ENCODE peak calls at places on chromosomes 6 and 20, in five cellular contexts. One of them, this sample, is unnamed.
A peak's percentile ranks its signal among the peaks of the same experiment; 100 is the strongest.

GRCh38 chr6:110949679-110950285 is 8.7 kb upstream of the GTF3C6 start:
- DNase-seq in heart left ventricle: no peak
- DNase-seq in tibial nerve: no peak
- DNase-seq in left ventricle myocardium inferior: no peak
- DNase-seq in neural progenitor cell: no peak
- DNase-seq in this sample: no peak

GRCh38 chr6:139568956-139569538 is 194.6 kb upstream of the CITED2 start:
- DNase-seq in heart left ventricle: no peak
- DNase-seq in tibial nerve: no peak
- DNase-seq in left ventricle myocardium inferior: no peak
- DNase-seq in neural progenitor cell: no peak
- DNase-seq in this sample: no peak

GRCh38 chr6:150377211-150377781 is 8.5 kb downstream of the IYD start:
- DNase-seq in heart left ventricle: peak; percentile 33
- DNase-seq in tibial nerve: no peak
- DNase-seq in left ventricle myocardium inferior: no peak
- DNase-seq in neural progenitor cell: peak; percentile 40
- DNase-seq in this sample: peak; percentile 18

GRCh38 chr20:39855799-39856198 is 833.2 kb downstream of the MAFB start:
- DNase-seq in heart left ventricle: no peak
- DNase-seq in tibial nerve: no peak
- DNase-seq in left ventricle myocardium inferior: no peak
- DNase-seq in neural progenitor cell: no peak
- DNase-seq in this sample: no peak

GRCh38 chr6:15317251-15317650 is 71.4 kb downstream of the JARID2 start:
- DNase-seq in heart left ventricle: no peak
- DNase-seq in tibial nerve: no peak
- DNase-seq in left ventricle myocardium inferior: no peak
- DNase-seq in neural progenitor cell: no peak
- DNase-seq in this sample: no peak

GRCh38 chr20:31719644-31720485 is 2.8 kb downstream of the BCL2L1 start:
- DNase-seq in heart left ventricle: no peak
- DNase-seq in tibial nerve: no peak
- DNase-seq in left ventricle myocardium inferior: no peak
- DNase-seq in neural progenitor cell: peak; percentile 53
- DNase-seq in this sample: no peak

GRCh38 chr6:157219201-157220200 is 103.8 kb downstream of the TMEM242 start:
- DNase-seq in heart left ventricle: no peak
- DNase-seq in tibial nerve: no peak
- DNase-seq in left ventricle myocardium inferior: no peak
- DNase-seq in neural progenitor cell: no peak
- DNase-seq in this sample: no peak

GRCh38 chr20:235891-236290 is 8.8 kb downstream of the DEFB129 start:
- DNase-seq in heart left ventricle: peak; percentile 42
- DNase-seq in tibial nerve: no peak
- DNase-seq in left ventricle myocardium inferior: no peak
- DNase-seq in neural progenitor cell: peak; percentile 25
- DNase-seq in this sample: peak; percentile 26

GRCh38 chr6:41182069-41183034 is 18.6 kb downstream of the TREML2 start:
- DNase-seq in heart left ventricle: peak; percentile 35
- DNase-seq in tibial nerve: no peak
- DNase-seq in left ventricle myocardium inferior: no peak
- DNase-seq in neural progenitor cell: peak; percentile 62
- DNase-seq in this sample: peak; percentile 62

GRCh38 chr6:109045423-109046012 is 49.1 kb downstream of the SESN1 start:
- DNase-seq in heart left ventricle: no peak
- DNase-seq in tibial nerve: no peak
- DNase-seq in left ventricle myocardium inferior: no peak
- DNase-seq in neural progenitor cell: no peak
- DNase-seq in this sample: no peak

GRCh38 chr6:30990422-30991086 is 7.0 kb downstream of the MUC21 start:
- DNase-seq in heart left ventricle: no peak
- DNase-seq in tibial nerve: no peak
- DNase-seq in left ventricle myocardium inferior: no peak
- DNase-seq in neural progenitor cell: no peak
- DNase-seq in this sample: no peak

GRCh38 chr20:47817573-47817972 is 32.3 kb upstream of the SULF2 start:
- DNase-seq in heart left ventricle: no peak
- DNase-seq in tibial nerve: no peak
- DNase-seq in left ventricle myocardium inferior: no peak
- DNase-seq in neural progenitor cell: no peak
- DNase-seq in this sample: no peak

GRCh38 chr20:14897608-14898007 is 560.2 kb upstream of the FLRT3 start:
- DNase-seq in heart left ventricle: no peak
- DNase-seq in tibial nerve: no peak
- DNase-seq in left ventricle myocardium inferior: no peak
- DNase-seq in neural progenitor cell: no peak
- DNase-seq in this sample: no peak

GRCh38 chr6:18261877-18262276 is 2.5 kb downstream of the DEK start:
- DNase-seq in heart left ventricle: no peak
- DNase-seq in tibial nerve: no peak
- DNase-seq in left ventricle myocardium inferior: no peak
- DNase-seq in neural progenitor cell: peak; percentile 44
- DNase-seq in this sample: no peak

GRCh38 chr20:17807670-17808069 is 107.9 kb downstream of the BANF2 start:
- DNase-seq in heart left ventricle: no peak
- DNase-seq in tibial nerve: peak; percentile 12
- DNase-seq in left ventricle myocardium inferior: no peak
- DNase-seq in neural progenitor cell: no peak
- DNase-seq in this sample: no peak

GRCh38 chr6:27720607-27721580 is 191.3 kb downstream of the OR2B2 start:
- DNase-seq in heart left ventricle: no peak
- DNase-seq in tibial nerve: no peak
- DNase-seq in left ventricle myocardium inferior: no peak
- DNase-seq in neural progenitor cell: peak; percentile 52
- DNase-seq in this sample: no peak

GRCh38 chr6:107205062-107205461 is 89.7 kb upstream of the BEND3 start:
- DNase-seq in heart left ventricle: no peak
- DNase-seq in tibial nerve: no peak
- DNase-seq in left ventricle myocardium inferior: no peak
- DNase-seq in neural progenitor cell: no peak
- DNase-seq in this sample: no peak

GRCh38 chr20:550611-551010 is 7.0 kb upstream of the CSNK2A1 start:
- DNase-seq in heart left ventricle: no peak
- DNase-seq in tibial nerve: no peak
- DNase-seq in left ventricle myocardium inferior: no peak
- DNase-seq in neural progenitor cell: no peak
- DNase-seq in this sample: no peak

GRCh38 chr20:50325651-50326050 is 135.0 kb downstream of the CEBPB start:
- DNase-seq in heart left ventricle: no peak
- DNase-seq in tibial nerve: no peak
- DNase-seq in left ventricle myocardium inferior: no peak
- DNase-seq in neural progenitor cell: no peak
- DNase-seq in this sample: no peak

GRCh38 chr20:24851346-24852019 is 97.6 kb upstream of the CST7 start:
- DNase-seq in heart left ventricle: no peak
- DNase-seq in tibial nerve: no peak
- DNase-seq in left ventricle myocardium inferior: no peak
- DNase-seq in neural progenitor cell: no peak
- DNase-seq in this sample: no peak

GRCh38 chr6:123875784-123876183 is 72.1 kb downstream of the NKAIN2 start:
- DNase-seq in heart left ventricle: no peak
- DNase-seq in tibial nerve: no peak
- DNase-seq in left ventricle myocardium inferior: no peak
- DNase-seq in neural progenitor cell: no peak
- DNase-seq in this sample: no peak

GRCh38 chr6:27472182-27472616 is 706 bp downstream of the ZNF184 start:
- DNase-seq in heart left ventricle: peak; percentile 44
- DNase-seq in tibial nerve: peak; percentile 46
- DNase-seq in left ventricle myocardium inferior: peak; percentile 23
- DNase-seq in neural progenitor cell: peak; percentile 75
- DNase-seq in this sample: peak; percentile 61

GRCh38 chr6:106425382-106425781 is 64.9 kb downstream of the CRYBG1 start:
- DNase-seq in heart left ventricle: no peak
- DNase-seq in tibial nerve: no peak
- DNase-seq in left ventricle myocardium inferior: no peak
- DNase-seq in neural progenitor cell: no peak
- DNase-seq in this sample: no peak

GRCh38 chr20:55135923-55136322 is 660.5 kb downstream of the DOK5 start:
- DNase-seq in heart left ventricle: no peak
- DNase-seq in tibial nerve: no peak
- DNase-seq in left ventricle myocardium inferior: no peak
- DNase-seq in neural progenitor cell: no peak
- DNase-seq in this sample: no peak

GRCh38 chr20:55142932-55143331 is 667.5 kb downstream of the DOK5 start:
- DNase-seq in heart left ventricle: no peak
- DNase-seq in tibial nerve: no peak
- DNase-seq in left ventricle myocardium inferior: no peak
- DNase-seq in neural progenitor cell: no peak
- DNase-seq in this sample: no peak

GRCh38 chr20:55139173-55139765 is 663.9 kb downstream of the DOK5 start:
- DNase-seq in heart left ventricle: no peak
- DNase-seq in tibial nerve: no peak
- DNase-seq in left ventricle myocardium inferior: no peak
- DNase-seq in neural progenitor cell: no peak
- DNase-seq in this sample: no peak

GRCh38 chr20:55143605-55144004 is 668.2 kb downstream of the DOK5 start:
- DNase-seq in heart left ventricle: no peak
- DNase-seq in tibial nerve: no peak
- DNase-seq in left ventricle myocardium inferior: no peak
- DNase-seq in neural progenitor cell: no peak
- DNase-seq in this sample: no peak

DNA sequence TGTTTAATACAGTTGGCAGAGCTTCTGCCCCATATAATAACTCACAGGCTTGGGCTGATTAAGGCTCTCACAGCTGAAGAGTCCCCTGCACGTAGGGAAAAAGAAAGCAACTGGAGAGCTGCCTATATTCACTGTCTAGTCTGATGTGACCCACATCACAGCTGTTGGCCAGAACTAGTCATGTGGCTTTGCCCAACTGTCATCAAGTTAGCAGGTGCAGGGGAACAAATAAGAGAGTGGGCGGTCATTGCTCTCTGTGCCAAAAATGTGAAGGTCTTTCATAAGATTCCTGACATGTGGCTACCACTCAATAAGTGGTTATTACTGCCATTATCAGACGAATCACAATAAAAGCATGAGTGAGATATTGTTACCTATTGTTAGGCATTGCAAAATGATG is 665.2 kb downstream of the DOK5 start:
- DNase-seq in heart left ventricle: no peak
- DNase-seq in tibial nerve: no peak
- DNase-seq in left ventricle myocardium inferior: no peak
- DNase-seq in neural progenitor cell: no peak
- DNase-seq in this sample: no peak
- H3K9me3 ChIP-seq in heart left ventricle: no peaks in the 10 kb centered on the region
- H3K9me3 ChIP-seq in tibial nerve: no peaks in the 10 kb centered on the region
- H3K9me3 ChIP-seq in left ventricle myocardium inferior: no peaks in the 10 kb centered on the region
- H3K9me3 ChIP-seq in neural progenitor cell: no peaks in the 10 kb centered on the region
- H3K9me3 ChIP-seq in this sample: no peaks in the 10 kb centered on the region

DNA sequence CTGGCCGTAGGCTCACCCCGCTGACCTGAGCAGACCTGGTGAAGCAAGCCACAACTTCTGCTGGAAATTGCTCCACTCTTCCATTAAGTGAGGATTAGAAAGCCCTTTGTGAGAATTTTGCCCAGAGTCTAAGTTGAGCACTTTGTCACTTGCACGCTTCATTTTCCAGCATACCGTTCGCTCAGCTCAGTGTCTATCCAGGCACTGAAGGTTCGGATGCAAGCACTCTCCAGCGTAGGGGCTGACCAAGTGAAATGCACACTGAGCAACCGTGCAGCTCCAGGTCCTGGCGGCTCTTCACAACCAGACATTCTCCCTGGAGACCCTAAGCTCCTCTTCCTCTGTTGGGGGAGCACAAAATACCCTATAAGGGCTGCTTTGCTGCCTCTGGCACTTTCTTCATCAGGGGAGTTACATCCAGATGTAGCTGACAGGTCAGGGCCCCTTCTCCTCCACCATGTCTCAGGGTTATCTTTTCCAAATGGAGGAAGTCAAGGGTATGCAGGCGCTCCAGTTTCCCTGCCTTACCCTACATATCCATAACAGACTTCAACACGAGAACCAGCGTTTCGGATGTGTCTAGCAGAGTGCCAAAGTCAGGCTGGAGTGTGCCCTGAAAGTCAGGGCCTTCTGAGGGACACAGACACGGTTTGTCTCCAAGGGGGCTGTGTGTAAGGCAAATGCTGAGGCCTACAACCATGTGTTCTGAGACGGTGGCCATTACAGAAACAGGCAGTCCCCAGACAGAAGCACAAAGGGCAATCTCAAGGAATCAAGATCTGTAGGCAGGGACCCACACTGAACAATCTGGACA is 146.7 kb upstream of the AFDN start:
- DNase-seq in heart left ventricle: no peak
- DNase-seq in tibial nerve: no peak
- DNase-seq in left ventricle myocardium inferior: no peak
- DNase-seq in neural progenitor cell: peak; percentile 29
- DNase-seq in this sample: no peak
- H3K9me3 ChIP-seq in heart left ventricle: no peaks in the 10 kb centered on the region
- H3K9me3 ChIP-seq in tibial nerve: no peaks in the 10 kb centered on the region
- H3K9me3 ChIP-seq in left ventricle myocardium inferior: no peaks in the 10 kb centered on the region
- H3K9me3 ChIP-seq in neural progenitor cell: no peaks in the 10 kb centered on the region
- H3K9me3 ChIP-seq in this sample: no peaks in the 10 kb centered on the region

GRCh38 chr20:29297411-29298270 is 1959.8 kb upstream of the DEFB115 start:
- DNase-seq in heart left ventricle: no peak
- DNase-seq in tibial nerve: no peak
- DNase-seq in left ventricle myocardium inferior: no peak
- DNase-seq in neural progenitor cell: no peak
- DNase-seq in this sample: peak; percentile 10
- H3K9me3 ChIP-seq in heart left ventricle: peaks cover 9% of the 10 kb centered on the region
- H3K9me3 ChIP-seq in tibial nerve: no peaks in the 10 kb centered on the region
- H3K9me3 ChIP-seq in left ventricle myocardium inferior: peaks cover 67% of the 10 kb centered on the region
- H3K9me3 ChIP-seq in neural progenitor cell: no peaks in the 10 kb centered on the region
- H3K9me3 ChIP-seq in this sample: no peaks in the 10 kb centered on the region

GRCh38 chr6:81023007-81023582 is 729.4 kb downstream of the TENT5A start:
- DNase-seq in heart left ventricle: no peak
- DNase-seq in tibial nerve: no peak
- DNase-seq in left ventricle myocardium inferior: no peak
- DNase-seq in neural progenitor cell: peak; percentile 62
- DNase-seq in this sample: no peak

GRCh38 chr6:81026041-81026553 is 726.4 kb downstream of the TENT5A start:
- DNase-seq in heart left ventricle: no peak
- DNase-seq in tibial nerve: no peak
- DNase-seq in left ventricle myocardium inferior: no peak
- DNase-seq in neural progenitor cell: no peak
- DNase-seq in this sample: no peak

DNA sequence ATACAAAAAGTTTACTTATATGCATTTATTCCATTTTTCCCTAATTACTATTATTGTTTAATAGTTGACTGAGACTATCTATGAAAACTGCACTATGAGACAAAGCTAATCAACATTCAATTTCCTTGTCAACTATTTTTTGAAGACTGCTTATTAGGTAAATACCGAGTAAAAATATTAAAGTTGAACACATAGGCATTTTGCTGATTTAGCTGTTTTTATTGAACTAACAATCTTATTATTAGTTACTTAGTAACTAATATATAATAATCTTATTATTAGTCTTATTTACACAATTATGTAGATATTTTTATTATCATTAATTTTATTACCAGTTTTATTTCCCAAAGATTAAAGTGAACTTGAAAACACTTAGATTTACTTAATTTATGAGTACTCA is 728.8 kb downstream of the TENT5A start:
- DNase-seq in heart left ventricle: no peak
- DNase-seq in tibial nerve: no peak
- DNase-seq in left ventricle myocardium inferior: no peak
- DNase-seq in neural progenitor cell: no peak
- DNase-seq in this sample: no peak
- H3K9me3 ChIP-seq in heart left ventricle: peaks cover 45% of the 10 kb centered on the region
- H3K9me3 ChIP-seq in tibial nerve: no peaks in the 10 kb centered on the region
- H3K9me3 ChIP-seq in left ventricle myocardium inferior: peaks cover 29% of the 10 kb centered on the region
- H3K9me3 ChIP-seq in neural progenitor cell: peaks cover 14% of the 10 kb centered on the region
- H3K9me3 ChIP-seq in this sample: no peaks in the 10 kb centered on the region